ENCODE peak calls at places on chromosomes 4 and X, in seven cellular contexts. Z, T, H, F, Q, I and E are unnamed samples.

GRCh38 chrX:31715675-31716074 is 643.8 kb upstream of the FTHL17 start:
- DNase-seq in Z (no peak), T (no peak), H (no peak), F (no peak), Q (no peak), I (no peak), E (no peak)

GRCh38 chr4:101994247-101994775 is 203.8 kb downstream of the BANK1 start:
- DNase-seq in Z (no peak), T (no peak), H (no peak), F (no peak), Q (no peak), I (no peak), E (no peak)

GRCh38 chrX:15151267-15152196 is 118.4 kb downstream of the ASB9 start:
- DNase-seq in Z (peak; percentile 4), T (peak; percentile 48), H (no peak), F (no peak), Q (no peak), I (no peak), E (no peak)

GRCh38 chr4:71162386-71162785 is 168.9 kb downstream of the DCK start:
- DNase-seq in Z (no peak), T (no peak), H (no peak), F (no peak), Q (no peak), I (no peak), E (no peak)

GRCh38 chrX:18210470-18210869 is 10.2 kb downstream of the BEND2 start:
- DNase-seq in Z (peak; percentile 33), T (no peak), H (no peak), F (peak; percentile 7), Q (peak; percentile 53), I (no peak), E (no peak)

GRCh38 chrX:111411591-111412371 is at the start of gene DCX:
- DNase-seq in Z (no peak), T (no peak), H (no peak), F (no peak), Q (no peak), I (peak; percentile 32), E (no peak)

GRCh38 chrX:44344687-44345086 is 1.2 kb upstream of the EFHC2 start:
- DNase-seq in Z (no peak), T (no peak), H (no peak), F (peak; percentile 3), Q (no peak), I (no peak), E (no peak)

GRCh38 chr4:167966161-167966560 is 126.2 kb upstream of the ANXA10 start:
- DNase-seq in Z (peak; percentile 39), T (peak; percentile 70), H (no peak), F (no peak), Q (no peak), I (no peak), E (no peak)

GRCh38 chr4:29046716-29047115 is 1673.5 kb upstream of the PCDH7 start:
- DNase-seq in Z (peak; percentile 68), T (peak; percentile 51), H (no peak), F (peak; percentile 33), Q (peak; percentile 80), I (no peak), E (no peak)

GRCh38 chr4:37666625-37667071 is 19.5 kb downstream of the RELL1 start:
- DNase-seq in Z (peak; percentile 88), T (peak; percentile 98), H (no peak), F (peak; percentile 71), Q (peak; percentile 84), I (no peak), E (no peak)

GRCh38 chr4:75717332-75717873 is 7.0 kb upstream of the USO1 start:
- DNase-seq in Z (no peak), T (no peak), H (no peak), F (no peak), Q (no peak), I (no peak), E (no peak)

GRCh38 chrX:45208121-45208856 is 7.6 kb upstream of the DIPK2B start:
- DNase-seq in Z (peak; percentile 1), T (no peak), H (no peak), F (no peak), Q (no peak), I (no peak), E (no peak)

GRCh38 chr4:101419324-101420135 is 72.2 kb upstream of the PPP3CA start:
- DNase-seq in Z (peak; percentile 27), T (peak; percentile 37), H (no peak), F (no peak), Q (peak; percentile 46), I (no peak), E (no peak)

GRCh38 chrX:47231167-47231566 is 1.6 kb upstream of the USP11 start:
- DNase-seq in Z (no peak), T (no peak), H (no peak), F (no peak), Q (no peak), I (no peak), E (no peak)

GRCh38 chrX:28609917-28610613 is 22.8 kb downstream of the IL1RAPL1 start:
- DNase-seq in Z (no peak), T (no peak), H (no peak), F (no peak), Q (no peak), I (no peak), E (no peak)

GRCh38 chr4:190016369-190017289 is 10.4 kb downstream of the FRG2 start:
- DNase-seq in Z (no peak), T (no peak), H (no peak), F (no peak), Q (no peak), I (no peak), E (no peak)

GRCh38 chrX:72313757-72314156 is 8.0 kb upstream of the CITED1 start:
- DNase-seq in Z (no peak), T (no peak), H (no peak), F (no peak), Q (no peak), I (no peak), E (no peak)

GRCh38 chr4:6988016-6988715 is 55.0 kb upstream of the TADA2B start:
- DNase-seq in Z (no peak), T (no peak), H (no peak), F (no peak), Q (no peak), I (no peak), E (no peak)

GRCh38 chr4:6763330-6763851 is 19.1 kb upstream of the KIAA0232 start:
- DNase-seq in Z (no peak), T (no peak), H (no peak), F (no peak), Q (no peak), I (no peak), E (no peak)

GRCh38 chr4:3318561-3319021 is 25.8 kb downstream of the RGS12 start:
- DNase-seq in Z (no peak), T (no peak), H (no peak), F (no peak), Q (no peak), I (no peak), E (no peak)

GRCh38 chrX:40446927-40447326 is 133.8 kb upstream of the ATP6AP2 start:
- DNase-seq in Z (peak; percentile 3), T (no peak), H (no peak), F (no peak), Q (no peak), I (no peak), E (no peak)

GRCh38 chr4:87875187-87875586 is 42.4 kb downstream of the MEPE start:
- DNase-seq in Z (no peak), T (peak; percentile 65), H (no peak), F (no peak), Q (no peak), I (no peak), E (no peak)